ENCODE peak calls at places on chromosomes 12 and 14, in ten cellular contexts. One of them, this sample, is unnamed.
A peak's percentile ranks its signal among the peaks of the same experiment; 100 is the strongest.

GRCh38 chr14:44444454-44444853 is 62.6 kb downstream of the FSCB start:
- DNase-seq in cardiac muscle cell: no peak
- DNase-seq in stomach: no peak
- DNase-seq in neural progenitor cell: no peak
- DNase-seq in GM23338: no peak
- DNase-seq in CD8-positive, alpha-beta T cell: no peak
- DNase-seq in breast epithelium: no peak
- DNase-seq in heart right ventricle: no peak
- DNase-seq in CD4-positive, CD25-positive, alpha-beta regulatory T cell: no peak
- DNase-seq in OCI-LY7: no peak
- DNase-seq in this sample: no peak

GRCh38 chr12:2117541-2117940 is 64.8 kb downstream of the CACNA1C start:
- DNase-seq in cardiac muscle cell: no peak
- DNase-seq in stomach: no peak
- DNase-seq in neural progenitor cell: no peak
- DNase-seq in GM23338: no peak
- DNase-seq in CD8-positive, alpha-beta T cell: no peak
- DNase-seq in breast epithelium: no peak
- DNase-seq in heart right ventricle: no peak
- DNase-seq in CD4-positive, CD25-positive, alpha-beta regulatory T cell: no peak
- DNase-seq in OCI-LY7: no peak
- DNase-seq in this sample: no peak

GRCh38 chr14:85531141-85531593 is 1.2 kb downstream of the FLRT2 start:
- DNase-seq in cardiac muscle cell: peak; percentile 59
- DNase-seq in stomach: peak; percentile 28
- DNase-seq in neural progenitor cell: peak; percentile 69
- DNase-seq in GM23338: peak; percentile 81
- DNase-seq in CD8-positive, alpha-beta T cell: no peak
- DNase-seq in breast epithelium: no peak
- DNase-seq in heart right ventricle: peak; percentile 31
- DNase-seq in CD4-positive, CD25-positive, alpha-beta regulatory T cell: no peak
- DNase-seq in OCI-LY7: no peak
- DNase-seq in this sample: no peak

GRCh38 chr12:82919365-82920054 is 232.8 kb downstream of the TMTC2 start:
- DNase-seq in cardiac muscle cell: no peak
- DNase-seq in stomach: no peak
- DNase-seq in neural progenitor cell: no peak
- DNase-seq in GM23338: no peak
- DNase-seq in CD8-positive, alpha-beta T cell: no peak
- DNase-seq in breast epithelium: no peak
- DNase-seq in heart right ventricle: no peak
- DNase-seq in CD4-positive, CD25-positive, alpha-beta regulatory T cell: no peak
- DNase-seq in OCI-LY7: no peak
- DNase-seq in this sample: no peak

GRCh38 chr12:114478891-114479290 is 72.9 kb upstream of the TBX5 start:
- DNase-seq in cardiac muscle cell: no peak
- DNase-seq in stomach: no peak
- DNase-seq in neural progenitor cell: peak; percentile 15
- DNase-seq in GM23338: peak; percentile 8
- DNase-seq in CD8-positive, alpha-beta T cell: no peak
- DNase-seq in breast epithelium: no peak
- DNase-seq in heart right ventricle: no peak
- DNase-seq in CD4-positive, CD25-positive, alpha-beta regulatory T cell: no peak
- DNase-seq in OCI-LY7: no peak
- DNase-seq in this sample: no peak

GRCh38 chr12:43011383-43011926 is 421.9 kb upstream of the PRICKLE1 start:
- DNase-seq in cardiac muscle cell: no peak
- DNase-seq in stomach: no peak
- DNase-seq in neural progenitor cell: no peak
- DNase-seq in GM23338: no peak
- DNase-seq in CD8-positive, alpha-beta T cell: no peak
- DNase-seq in breast epithelium: no peak
- DNase-seq in heart right ventricle: no peak
- DNase-seq in CD4-positive, CD25-positive, alpha-beta regulatory T cell: no peak
- DNase-seq in OCI-LY7: no peak
- DNase-seq in this sample: no peak

GRCh38 chr14:71261206-71261605 is 353.9 kb downstream of the PCNX1 start:
- DNase-seq in cardiac muscle cell: no peak
- DNase-seq in stomach: no peak
- DNase-seq in neural progenitor cell: no peak
- DNase-seq in GM23338: no peak
- DNase-seq in CD8-positive, alpha-beta T cell: no peak
- DNase-seq in breast epithelium: no peak
- DNase-seq in heart right ventricle: no peak
- DNase-seq in CD4-positive, CD25-positive, alpha-beta regulatory T cell: no peak
- DNase-seq in OCI-LY7: no peak
- DNase-seq in this sample: no peak

GRCh38 chr12:71938728-71939385 is at the start of gene TPH2:
- DNase-seq in cardiac muscle cell: peak; percentile 92
- DNase-seq in stomach: peak; percentile 31
- DNase-seq in neural progenitor cell: peak; percentile 94
- DNase-seq in GM23338: peak; percentile 96
- DNase-seq in CD8-positive, alpha-beta T cell: no peak
- DNase-seq in breast epithelium: no peak
- DNase-seq in heart right ventricle: peak; percentile 24
- DNase-seq in CD4-positive, CD25-positive, alpha-beta regulatory T cell: peak; percentile 53
- DNase-seq in OCI-LY7: peak; percentile 77
- DNase-seq in this sample: no peak

GRCh38 chr14:74296037-74296467 is 6.7 kb downstream of the ABCD4 start:
- DNase-seq in cardiac muscle cell: no peak
- DNase-seq in stomach: no peak
- DNase-seq in neural progenitor cell: no peak
- DNase-seq in GM23338: no peak
- DNase-seq in CD8-positive, alpha-beta T cell: no peak
- DNase-seq in breast epithelium: no peak
- DNase-seq in heart right ventricle: no peak
- DNase-seq in CD4-positive, CD25-positive, alpha-beta regulatory T cell: no peak
- DNase-seq in OCI-LY7: no peak
- DNase-seq in this sample: no peak

GRCh38 chr14:22848391-22849164 is 12.2 kb downstream of the MMP14 start:
- DNase-seq in cardiac muscle cell: no peak
- DNase-seq in stomach: peak; percentile 44
- DNase-seq in neural progenitor cell: peak; percentile 23
- DNase-seq in GM23338: peak; percentile 48
- DNase-seq in CD8-positive, alpha-beta T cell: no peak
- DNase-seq in breast epithelium: peak; percentile 70
- DNase-seq in heart right ventricle: peak; percentile 78
- DNase-seq in CD4-positive, CD25-positive, alpha-beta regulatory T cell: no peak
- DNase-seq in OCI-LY7: no peak
- DNase-seq in this sample: peak; percentile 86

GRCh38 chr12:41514907-41515306 is 326.8 kb downstream of the PDZRN4 start:
- DNase-seq in cardiac muscle cell: peak; percentile 10
- DNase-seq in stomach: no peak
- DNase-seq in neural progenitor cell: peak; percentile 23
- DNase-seq in GM23338: peak; percentile 38
- DNase-seq in CD8-positive, alpha-beta T cell: no peak
- DNase-seq in breast epithelium: no peak
- DNase-seq in heart right ventricle: no peak
- DNase-seq in CD4-positive, CD25-positive, alpha-beta regulatory T cell: no peak
- DNase-seq in OCI-LY7: peak; percentile 24
- DNase-seq in this sample: no peak

GRCh38 chr14:53412819-53413664 is 259.9 kb upstream of the DDHD1 start:
- DNase-seq in cardiac muscle cell: peak; percentile 24
- DNase-seq in stomach: no peak
- DNase-seq in neural progenitor cell: peak; percentile 49
- DNase-seq in GM23338: peak; percentile 49
- DNase-seq in CD8-positive, alpha-beta T cell: no peak
- DNase-seq in breast epithelium: no peak
- DNase-seq in heart right ventricle: no peak
- DNase-seq in CD4-positive, CD25-positive, alpha-beta regulatory T cell: peak; percentile 6
- DNase-seq in OCI-LY7: peak; percentile 8
- DNase-seq in this sample: no peak

GRCh38 chr14:88998027-88998426 is 173.6 kb downstream of the TTC8 start:
- DNase-seq in cardiac muscle cell: no peak
- DNase-seq in stomach: no peak
- DNase-seq in neural progenitor cell: no peak
- DNase-seq in GM23338: no peak
- DNase-seq in CD8-positive, alpha-beta T cell: no peak
- DNase-seq in breast epithelium: no peak
- DNase-seq in heart right ventricle: no peak
- DNase-seq in CD4-positive, CD25-positive, alpha-beta regulatory T cell: no peak
- DNase-seq in OCI-LY7: no peak
- DNase-seq in this sample: no peak

GRCh38 chr12:88419794-88420193 is 160.5 kb downstream of the KITLG start:
- DNase-seq in cardiac muscle cell: no peak
- DNase-seq in stomach: peak; percentile 30
- DNase-seq in neural progenitor cell: no peak
- DNase-seq in GM23338: no peak
- DNase-seq in CD8-positive, alpha-beta T cell: no peak
- DNase-seq in breast epithelium: no peak
- DNase-seq in heart right ventricle: no peak
- DNase-seq in CD4-positive, CD25-positive, alpha-beta regulatory T cell: no peak
- DNase-seq in OCI-LY7: no peak
- DNase-seq in this sample: no peak

GRCh38 chr14:90726656-90727055 is 89.6 kb downstream of the TTC7B start:
- DNase-seq in cardiac muscle cell: peak; percentile 6
- DNase-seq in stomach: peak; percentile 35
- DNase-seq in neural progenitor cell: peak; percentile 64
- DNase-seq in GM23338: peak; percentile 60
- DNase-seq in CD8-positive, alpha-beta T cell: no peak
- DNase-seq in breast epithelium: peak; percentile 55
- DNase-seq in heart right ventricle: no peak
- DNase-seq in CD4-positive, CD25-positive, alpha-beta regulatory T cell: no peak
- DNase-seq in OCI-LY7: no peak
- DNase-seq in this sample: peak; percentile 85

GRCh38 chr12:6963741-6964446 is 6.6 kb downstream of the PHB2 start:
- DNase-seq in cardiac muscle cell: no peak
- DNase-seq in stomach: no peak
- DNase-seq in neural progenitor cell: no peak
- DNase-seq in GM23338: no peak
- DNase-seq in CD8-positive, alpha-beta T cell: no peak
- DNase-seq in breast epithelium: no peak
- DNase-seq in heart right ventricle: no peak
- DNase-seq in CD4-positive, CD25-positive, alpha-beta regulatory T cell: no peak
- DNase-seq in OCI-LY7: no peak
- DNase-seq in this sample: peak; percentile 19

GRCh38 chr14:37027188-37027824 is 145.1 kb downstream of the SLC25A21 start:
- DNase-seq in cardiac muscle cell: no peak
- DNase-seq in stomach: no peak
- DNase-seq in neural progenitor cell: no peak
- DNase-seq in GM23338: no peak
- DNase-seq in CD8-positive, alpha-beta T cell: no peak
- DNase-seq in breast epithelium: no peak
- DNase-seq in heart right ventricle: no peak
- DNase-seq in CD4-positive, CD25-positive, alpha-beta regulatory T cell: no peak
- DNase-seq in OCI-LY7: no peak
- DNase-seq in this sample: no peak

GRCh38 chr14:58826845-58827686 is 189.3 kb downstream of the DACT1 start:
- DNase-seq in cardiac muscle cell: no peak
- DNase-seq in stomach: no peak
- DNase-seq in neural progenitor cell: no peak
- DNase-seq in GM23338: peak; percentile 36
- DNase-seq in CD8-positive, alpha-beta T cell: no peak
- DNase-seq in breast epithelium: no peak
- DNase-seq in heart right ventricle: no peak
- DNase-seq in CD4-positive, CD25-positive, alpha-beta regulatory T cell: no peak
- DNase-seq in OCI-LY7: no peak
- DNase-seq in this sample: no peak

GRCh38 chr12:112347521-112347920 is 34.7 kb downstream of the HECTD4 start:
- DNase-seq in cardiac muscle cell: peak; percentile 42
- DNase-seq in stomach: no peak
- DNase-seq in neural progenitor cell: no peak
- DNase-seq in GM23338: no peak
- DNase-seq in CD8-positive, alpha-beta T cell: no peak
- DNase-seq in breast epithelium: no peak
- DNase-seq in heart right ventricle: no peak
- DNase-seq in CD4-positive, CD25-positive, alpha-beta regulatory T cell: no peak
- DNase-seq in OCI-LY7: no peak
- DNase-seq in this sample: no peak

GRCh38 chr12:6167327-6168280 is 32.6 kb upstream of the CD9 start:
- DNase-seq in cardiac muscle cell: no peak
- DNase-seq in stomach: peak; percentile 44
- DNase-seq in neural progenitor cell: no peak
- DNase-seq in GM23338: no peak
- DNase-seq in CD8-positive, alpha-beta T cell: peak; percentile 12
- DNase-seq in breast epithelium: no peak
- DNase-seq in heart right ventricle: no peak
- DNase-seq in CD4-positive, CD25-positive, alpha-beta regulatory T cell: peak; percentile 36
- DNase-seq in OCI-LY7: no peak
- DNase-seq in this sample: peak; percentile 87

GRCh38 chr12:114888458-114888857 is 204.5 kb upstream of the TBX3 start:
- DNase-seq in cardiac muscle cell: no peak
- DNase-seq in stomach: no peak
- DNase-seq in neural progenitor cell: no peak
- DNase-seq in GM23338: no peak
- DNase-seq in CD8-positive, alpha-beta T cell: no peak
- DNase-seq in breast epithelium: no peak
- DNase-seq in heart right ventricle: no peak
- DNase-seq in CD4-positive, CD25-positive, alpha-beta regulatory T cell: no peak
- DNase-seq in OCI-LY7: no peak
- DNase-seq in this sample: no peak

GRCh38 chr14:61538464-61539022 is 156.8 kb upstream of the HIF1A start:
- DNase-seq in cardiac muscle cell: no peak
- DNase-seq in stomach: no peak
- DNase-seq in neural progenitor cell: no peak
- DNase-seq in GM23338: no peak
- DNase-seq in CD8-positive, alpha-beta T cell: no peak
- DNase-seq in breast epithelium: no peak
- DNase-seq in heart right ventricle: no peak
- DNase-seq in CD4-positive, CD25-positive, alpha-beta regulatory T cell: no peak
- DNase-seq in OCI-LY7: no peak
- DNase-seq in this sample: no peak
- H3K4me1 ChIP-seq in cardiac muscle cell: peaks cover 14% of the 10 kb centered on the region
- H3K4me1 ChIP-seq in stomach: peaks cover 34% of the 10 kb centered on the region
- H3K4me1 ChIP-seq in neural progenitor cell: peaks cover 10% of the 10 kb centered on the region
- H3K4me1 ChIP-seq in GM23338: peaks cover 18% of the 10 kb centered on the region
- H3K4me1 ChIP-seq in CD8-positive, alpha-beta T cell: no peaks in the 10 kb centered on the region
- H3K4me1 ChIP-seq in breast epithelium: peaks cover 13% of the 10 kb centered on the region
- H3K4me1 ChIP-seq in heart right ventricle: peaks cover 69% of the 10 kb centered on the region
- H3K4me1 ChIP-seq in CD4-positive, CD25-positive, alpha-beta regulatory T cell: no peaks in the 10 kb centered on the region
- H3K4me1 ChIP-seq in OCI-LY7: peaks cover 12% of the 10 kb centered on the region
- H3K4me1 ChIP-seq in this sample: peaks cover 13% of the 10 kb centered on the region

GRCh38 chr12:4280351-4281163 is 7.0 kb downstream of the CCND2 start:
- DNase-seq in cardiac muscle cell: no peak
- DNase-seq in stomach: no peak
- DNase-seq in neural progenitor cell: peak; percentile 32
- DNase-seq in GM23338: no peak
- DNase-seq in CD8-positive, alpha-beta T cell: no peak
- DNase-seq in breast epithelium: no peak
- DNase-seq in heart right ventricle: peak; percentile 84
- DNase-seq in CD4-positive, CD25-positive, alpha-beta regulatory T cell: no peak
- DNase-seq in OCI-LY7: no peak
- DNase-seq in this sample: peak; percentile 66
- H3K36me3 ChIP-seq in cardiac muscle cell: peaks cover 18% of the 10 kb centered on the region
- H3K36me3 ChIP-seq in stomach: peaks cover 62% of the 10 kb centered on the region
- H3K36me3 ChIP-seq in neural progenitor cell: peaks cover 7% of the 10 kb centered on the region
- H3K36me3 ChIP-seq in GM23338: peaks cover 84% of the 10 kb centered on the region
- H3K36me3 ChIP-seq in CD8-positive, alpha-beta T cell: peaks cover 78% of the 10 kb centered on the region
- H3K36me3 ChIP-seq in breast epithelium: no peaks in the 10 kb centered on the region
- H3K36me3 ChIP-seq in heart right ventricle: peaks cover 85% of the 10 kb centered on the region
- H3K36me3 ChIP-seq in CD4-positive, CD25-positive, alpha-beta regulatory T cell: peaks cover 91% of the 10 kb centered on the region
- H3K36me3 ChIP-seq in OCI-LY7: no peaks in the 10 kb centered on the region
- H3K36me3 ChIP-seq in this sample: peaks cover 48% of the 10 kb centered on the region

GRCh38 chr14:105201156-105201927 is 20.2 kb upstream of the NUDT14 start:
- DNase-seq in cardiac muscle cell: no peak
- DNase-seq in stomach: no peak
- DNase-seq in neural progenitor cell: peak; percentile 38
- DNase-seq in GM23338: peak; percentile 62
- DNase-seq in CD8-positive, alpha-beta T cell: no peak
- DNase-seq in breast epithelium: no peak
- DNase-seq in heart right ventricle: no peak
- DNase-seq in CD4-positive, CD25-positive, alpha-beta regulatory T cell: no peak
- DNase-seq in OCI-LY7: no peak
- DNase-seq in this sample: no peak
- H3K4me1 ChIP-seq in cardiac muscle cell: peaks cover 9% of the 10 kb centered on the region
- H3K4me1 ChIP-seq in stomach: peaks cover 70% of the 10 kb centered on the region
- H3K4me1 ChIP-seq in neural progenitor cell: peaks cover 24% of the 10 kb centered on the region
- H3K4me1 ChIP-seq in GM23338: no peaks in the 10 kb centered on the region
- H3K4me1 ChIP-seq in CD8-positive, alpha-beta T cell: peaks cover 36% of the 10 kb centered on the region
- H3K4me1 ChIP-seq in breast epithelium: peaks cover 25% of the 10 kb centered on the region
- H3K4me1 ChIP-seq in heart right ventricle: peaks cover 93% of the 10 kb centered on the region
- H3K4me1 ChIP-seq in CD4-positive, CD25-positive, alpha-beta regulatory T cell: peaks cover 17% of the 10 kb centered on the region
- H3K4me1 ChIP-seq in OCI-LY7: no peaks in the 10 kb centered on the region
- H3K4me1 ChIP-seq in this sample: no peaks in the 10 kb centered on the region

GRCh38 chr12:122738561-122738960 is 7.9 kb upstream of the HCAR1 start:
- DNase-seq in cardiac muscle cell: no peak
- DNase-seq in stomach: no peak
- DNase-seq in neural progenitor cell: no peak
- DNase-seq in GM23338: no peak
- DNase-seq in CD8-positive, alpha-beta T cell: no peak
- DNase-seq in breast epithelium: no peak
- DNase-seq in heart right ventricle: no peak
- DNase-seq in CD4-positive, CD25-positive, alpha-beta regulatory T cell: no peak
- DNase-seq in OCI-LY7: no peak
- DNase-seq in this sample: no peak
- H3K36me3 ChIP-seq in cardiac muscle cell: no peaks in the 10 kb centered on the region
- H3K36me3 ChIP-seq in stomach: no peaks in the 10 kb centered on the region
- H3K36me3 ChIP-seq in neural progenitor cell: no peaks in the 10 kb centered on the region
- H3K36me3 ChIP-seq in GM23338: no peaks in the 10 kb centered on the region
- H3K36me3 ChIP-seq in CD8-positive, alpha-beta T cell: no peaks in the 10 kb centered on the region
- H3K36me3 ChIP-seq in breast epithelium: no peaks in the 10 kb centered on the region
- H3K36me3 ChIP-seq in heart right ventricle: no peaks in the 10 kb centered on the region
- H3K36me3 ChIP-seq in CD4-positive, CD25-positive, alpha-beta regulatory T cell: no peaks in the 10 kb centered on the region
- H3K36me3 ChIP-seq in OCI-LY7: no peaks in the 10 kb centered on the region
- H3K36me3 ChIP-seq in this sample: no peaks in the 10 kb centered on the region